ENCODE peak calls at places on chromosomes 13 and 19, in seven cellular contexts. One of them, this sample, is unnamed.

GRCh38 chr19:42270346-42271044 is 1.4 kb downstream of the CIC start:
- DNase-seq in PC-3: peak
- DNase-seq in H9: no peak
- DNase-seq in hepatocyte: no peak
- DNase-seq in K562: peak
- DNase-seq in IMR-90: no peak
- DNase-seq in OCI-LY7: peak
- DNase-seq in this sample: no peak

GRCh38 chr13:103203750-103204330 is 137.6 kb upstream of the SLC10A2 start:
- DNase-seq in K562: no peak
- DNase-seq in PC-3: no peak
- DNase-seq in hepatocyte: no peak
- DNase-seq in IMR-90: no peak
- DNase-seq in OCI-LY7: no peak
- DNase-seq in H9: no peak
- DNase-seq in this sample: no peak

GRCh38 chr13:45932611-45933182 is 81.1 kb upstream of the SIAH3 start:
- DNase-seq in OCI-LY7: no peak
- DNase-seq in PC-3: no peak
- DNase-seq in K562: no peak
- DNase-seq in IMR-90: no peak
- DNase-seq in hepatocyte: no peak
- DNase-seq in H9: no peak
- DNase-seq in this sample: no peak

GRCh38 chr19:5154799-5155426 is 185.7 kb downstream of the PTPRS start:
- DNase-seq in hepatocyte: no peak
- DNase-seq in K562: no peak
- DNase-seq in PC-3: no peak
- DNase-seq in H9: no peak
- DNase-seq in OCI-LY7: no peak
- DNase-seq in IMR-90: no peak
- DNase-seq in this sample: no peak

GRCh38 chr13:32840840-32841713 is 175.1 kb upstream of the KL start:
- DNase-seq in OCI-LY7: no peak
- DNase-seq in H9: no peak
- DNase-seq in K562: no peak
- DNase-seq in IMR-90: no peak
- DNase-seq in PC-3: no peak
- DNase-seq in hepatocyte: no peak
- DNase-seq in this sample: no peak

GRCh38 chr13:45448965-45449559 is 15.7 kb upstream of the COG3 start:
- DNase-seq in PC-3: no peak
- DNase-seq in OCI-LY7: no peak
- DNase-seq in IMR-90: no peak
- DNase-seq in H9: no peak
- DNase-seq in K562: no peak
- DNase-seq in hepatocyte: no peak
- DNase-seq in this sample: no peak

GRCh38 chr13:37375071-37375470 is 223.5 kb downstream of the POSTN start:
- DNase-seq in OCI-LY7: no peak
- DNase-seq in IMR-90: no peak
- DNase-seq in K562: no peak
- DNase-seq in hepatocyte: no peak
- DNase-seq in PC-3: peak
- DNase-seq in H9: no peak
- DNase-seq in this sample: no peak

GRCh38 chr13:106619688-106620555 is 52.0 kb upstream of the ARGLU1 start:
- DNase-seq in H9: peak
- DNase-seq in PC-3: peak
- DNase-seq in IMR-90: peak
- DNase-seq in hepatocyte: peak
- DNase-seq in K562: peak
- DNase-seq in OCI-LY7: peak
- DNase-seq in this sample: peak

GRCh38 chr19:16036397-16036925 is 39.8 kb upstream of the TPM4 start:
- DNase-seq in H9: no peak
- DNase-seq in OCI-LY7: no peak
- DNase-seq in K562: no peak
- DNase-seq in PC-3: no peak
- DNase-seq in IMR-90: no peak
- DNase-seq in hepatocyte: no peak
- DNase-seq in this sample: no peak

GRCh38 chr19:38505958-38506357 is 72.5 kb downstream of the RYR1 start:
- DNase-seq in OCI-LY7: no peak
- DNase-seq in IMR-90: no peak
- DNase-seq in H9: no peak
- DNase-seq in PC-3: no peak
- DNase-seq in K562: no peak
- DNase-seq in hepatocyte: no peak
- DNase-seq in this sample: no peak

GRCh38 chr13:43728411-43728810 is 58.4 kb downstream of the ENOX1 start:
- DNase-seq in K562: no peak
- DNase-seq in PC-3: no peak
- DNase-seq in H9: no peak
- DNase-seq in OCI-LY7: no peak
- DNase-seq in IMR-90: no peak
- DNase-seq in hepatocyte: no peak
- DNase-seq in this sample: no peak

GRCh38 chr19:44576843-44577565 is 36.4 kb upstream of the IGSF23 start:
- DNase-seq in K562: peak
- DNase-seq in OCI-LY7: peak
- DNase-seq in hepatocyte: peak
- DNase-seq in H9: peak
- DNase-seq in IMR-90: peak
- DNase-seq in PC-3: peak
- DNase-seq in this sample: peak
- TF ChIP-seq CTCF in K562: peak
- TF ChIP-seq CTCF in OCI-LY7: peak
- TF ChIP-seq CTCF in hepatocyte: peak
- TF ChIP-seq CTCF in H9: peak
- TF ChIP-seq CTCF in IMR-90: peak
- TF ChIP-seq CTCF in PC-3: peak
- TF ChIP-seq CTCF in this sample: peak

GRCh38 chr13:35839746-35840273 is 291.4 kb downstream of the DCLK1 start:
- DNase-seq in hepatocyte: no peak
- DNase-seq in PC-3: no peak
- DNase-seq in H9: no peak
- DNase-seq in K562: no peak
- DNase-seq in OCI-LY7: no peak
- DNase-seq in IMR-90: no peak
- DNase-seq in this sample: no peak

GRCh38 chr13:35836476-35836875 is 294.7 kb downstream of the DCLK1 start:
- DNase-seq in PC-3: no peak
- DNase-seq in IMR-90: no peak
- DNase-seq in hepatocyte: no peak
- DNase-seq in OCI-LY7: no peak
- DNase-seq in H9: no peak
- DNase-seq in K562: no peak
- DNase-seq in this sample: no peak

GRCh38 chr13:35840991-35841604 is 290.1 kb downstream of the DCLK1 start:
- DNase-seq in PC-3: no peak
- DNase-seq in IMR-90: no peak
- DNase-seq in K562: no peak
- DNase-seq in hepatocyte: no peak
- DNase-seq in OCI-LY7: no peak
- DNase-seq in H9: no peak
- DNase-seq in this sample: no peak

GRCh38 chr13:35833571-35834305 is 297.4 kb downstream of the DCLK1 start:
- DNase-seq in PC-3: no peak
- DNase-seq in K562: no peak
- DNase-seq in hepatocyte: no peak
- DNase-seq in IMR-90: no peak
- DNase-seq in H9: no peak
- DNase-seq in OCI-LY7: no peak
- DNase-seq in this sample: no peak

GRCh38 chr13:35838356-35838755 is 292.8 kb downstream of the DCLK1 start:
- DNase-seq in IMR-90: peak
- DNase-seq in H9: no peak
- DNase-seq in K562: no peak
- DNase-seq in hepatocyte: no peak
- DNase-seq in PC-3: peak
- DNase-seq in OCI-LY7: no peak
- DNase-seq in this sample: no peak
- H2AFZ ChIP-seq in IMR-90: no peak
- H2AFZ ChIP-seq in H9: no peak
- H2AFZ ChIP-seq in K562: no peak
- H2AFZ ChIP-seq in hepatocyte: no peak
- H2AFZ ChIP-seq in PC-3: no peak
- H2AFZ ChIP-seq in OCI-LY7: no peak
- H2AFZ ChIP-seq in this sample: no peak

GRCh38 chr19:17390665-17391370 is 3.2 kb downstream of the CCDC194 start:
- DNase-seq in IMR-90: peak
- DNase-seq in hepatocyte: peak
- DNase-seq in OCI-LY7: peak
- DNase-seq in H9: peak
- DNase-seq in PC-3: peak
- DNase-seq in K562: peak
- DNase-seq in this sample: peak
- TF ChIP-seq CTCF in IMR-90: peak
- TF ChIP-seq CTCF in hepatocyte: peak
- TF ChIP-seq CTCF in OCI-LY7: peak
- TF ChIP-seq CTCF in H9: peak
- TF ChIP-seq CTCF in PC-3: peak
- TF ChIP-seq CTCF in K562: peak
- TF ChIP-seq CTCF in this sample: peak

DNA sequence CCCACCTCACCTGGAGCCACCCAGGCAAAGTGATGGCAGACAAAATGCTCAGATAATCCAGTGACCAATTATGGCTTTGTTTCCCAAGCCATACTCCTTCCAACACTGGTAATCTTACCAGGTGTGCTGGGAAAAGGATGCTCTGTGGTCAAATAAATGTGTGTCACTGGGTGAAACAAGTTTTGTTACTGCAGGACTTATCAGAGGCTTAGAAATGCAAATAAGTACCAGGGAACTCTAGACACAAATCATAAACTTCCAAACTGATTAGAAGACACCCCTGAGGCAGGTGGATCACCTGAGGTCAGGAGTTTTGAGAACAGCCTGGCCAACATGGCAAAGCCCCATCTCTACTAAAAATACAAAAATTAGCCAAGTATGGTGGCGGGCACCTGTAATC is 26.4 kb downstream of the PIN1 start:
- DNase-seq in IMR-90: no peak
- DNase-seq in hepatocyte: no peak
- DNase-seq in H9: no peak
- DNase-seq in PC-3: no peak
- DNase-seq in OCI-LY7: no peak
- DNase-seq in K562: no peak
- DNase-seq in this sample: no peak
- H2AFZ ChIP-seq in IMR-90: no peak
- H2AFZ ChIP-seq in hepatocyte: no peak
- H2AFZ ChIP-seq in H9: no peak
- H2AFZ ChIP-seq in PC-3: no peak
- H2AFZ ChIP-seq in OCI-LY7: no peak
- H2AFZ ChIP-seq in K562: no peak
- H2AFZ ChIP-seq in this sample: no peak

GRCh38 chr13:51297556-51297955 is 41.9 kb upstream of the SERPINE3 start:
- DNase-seq in OCI-LY7: peak
- DNase-seq in hepatocyte: no peak
- DNase-seq in K562: no peak
- DNase-seq in PC-3: no peak
- DNase-seq in H9: no peak
- DNase-seq in IMR-90: no peak
- DNase-seq in this sample: no peak
- TF ChIP-seq CTCF in OCI-LY7: peak
- TF ChIP-seq CTCF in hepatocyte: no peak
- TF ChIP-seq CTCF in K562: no peak
- TF ChIP-seq CTCF in PC-3: peak
- TF ChIP-seq CTCF in H9: peak
- TF ChIP-seq CTCF in IMR-90: no peak
- TF ChIP-seq CTCF in this sample: no peak

DNA sequence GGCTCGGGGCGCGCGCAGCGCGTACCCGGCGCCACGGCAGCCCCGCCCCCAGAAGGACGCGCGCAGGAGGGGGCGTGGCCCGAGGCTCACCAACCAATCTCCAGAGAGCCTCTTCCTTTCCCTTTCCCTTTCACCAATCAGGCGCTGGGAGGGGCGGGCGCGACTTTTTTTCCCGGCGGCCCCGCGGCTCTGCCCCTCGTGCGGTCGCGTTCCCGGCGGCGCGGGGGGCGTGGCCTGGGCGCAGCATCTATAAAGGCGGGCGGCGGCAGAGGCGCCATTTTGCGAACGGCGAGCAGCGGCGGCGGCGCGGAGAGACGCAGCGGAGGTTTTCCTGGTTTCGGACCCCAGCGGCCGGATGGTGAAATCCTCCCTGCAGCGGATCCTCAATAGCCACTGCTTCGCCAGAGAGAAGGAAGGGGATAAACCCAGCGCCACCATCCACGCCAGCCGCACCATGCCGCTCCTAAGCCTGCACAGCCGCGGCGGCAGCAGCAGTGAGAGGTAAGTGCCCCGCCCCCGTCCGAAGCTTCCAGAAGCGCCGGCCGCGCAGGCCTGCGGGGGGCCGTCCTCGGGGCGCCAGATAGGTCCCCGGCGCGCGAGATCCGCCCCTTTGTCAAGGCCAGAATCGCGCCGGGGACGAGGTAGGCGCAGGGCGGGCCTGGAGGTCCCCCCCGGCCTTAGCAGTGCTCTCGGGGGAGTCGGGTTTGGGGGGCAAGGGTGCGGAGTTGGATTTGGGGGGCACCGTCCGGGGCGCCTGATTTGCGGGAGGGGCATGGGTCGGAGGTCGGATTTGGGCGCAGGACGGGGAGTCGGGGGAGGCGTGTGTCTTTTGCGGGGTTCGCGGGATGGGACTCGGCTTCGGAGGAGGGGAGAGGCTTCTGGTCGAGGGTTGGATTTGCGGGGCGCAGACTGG is 12.5 kb downstream of the PEAK3 start:
- DNase-seq in IMR-90: peak
- DNase-seq in K562: peak
- DNase-seq in OCI-LY7: peak
- DNase-seq in PC-3: peak
- DNase-seq in hepatocyte: peak
- DNase-seq in H9: peak
- DNase-seq in this sample: peak
- H2AFZ ChIP-seq in IMR-90: peak
- H2AFZ ChIP-seq in K562: no peak
- H2AFZ ChIP-seq in OCI-LY7: no peak
- H2AFZ ChIP-seq in PC-3: peak
- H2AFZ ChIP-seq in hepatocyte: peak
- H2AFZ ChIP-seq in H9: no peak
- H2AFZ ChIP-seq in this sample: no peak

GRCh38 chr19:281992-282391 is 9.2 kb downstream of the PLPP2 start:
- DNase-seq in OCI-LY7: no peak
- DNase-seq in hepatocyte: no peak
- DNase-seq in K562: no peak
- DNase-seq in IMR-90: no peak
- DNase-seq in PC-3: no peak
- DNase-seq in H9: no peak
- DNase-seq in this sample: peak
- TF ChIP-seq CTCF in OCI-LY7: no peak
- TF ChIP-seq CTCF in hepatocyte: no peak
- TF ChIP-seq CTCF in K562: peak
- TF ChIP-seq CTCF in IMR-90: no peak
- TF ChIP-seq CTCF in PC-3: no peak
- TF ChIP-seq CTCF in H9: peak
- TF ChIP-seq CTCF in this sample: peak